ENCODE peak calls at places on chromosomes 2 and 18, in four cellular contexts. Y is effector memory CD4-positive, alpha-beta T cell; M is OCI-LY7; H is left ventricle myocardium inferior. G is an unnamed sample.

GRCh38 chr2:35023545-35023944 is 1332.0 kb upstream of the CRIM1 start:
- DNase-seq in Y (no peak), M (no peak), H (no peak), G (no peak)

GRCh38 chr2:60652822-60653315 is 99.4 kb upstream of the BCL11A start:
- DNase-seq in Y (no peak), M (no peak), H (no peak), G (no peak)

GRCh38 chr2:40403233-40403841 is 48.6 kb downstream of the SLC8A1 start:
- DNase-seq in Y (no peak), M (no peak), H (no peak), G (no peak)

GRCh38 chr2:142112648-142113278 is 18.1 kb downstream of the LRP1B start:
- DNase-seq in Y (no peak), M (no peak), H (no peak), G (no peak)

GRCh38 chr18:62979172-62979571 is 263.8 kb downstream of the PHLPP1 start:
- DNase-seq in Y (no peak), M (no peak), H (no peak), G (no peak)

GRCh38 chr2:96146151-96146880 is 1.1 kb upstream of the DUSP2 start:
- DNase-seq in Y (peak), M (peak), H (peak), G (peak)

GRCh38 chr2:82043867-82044266 is 1739.3 kb upstream of the LRRTM1 start:
- DNase-seq in Y (no peak), M (no peak), H (no peak), G (no peak)

GRCh38 chr2:126885701-126886121 is 13.0 kb upstream of the TEX51 start:
- DNase-seq in Y (no peak), M (no peak), H (peak), G (no peak)

GRCh38 chr2:104026726-104027125 is 827.2 kb upstream of the POU3F3 start:
- DNase-seq in Y (no peak), M (no peak), H (no peak), G (no peak)
- H3K4me3 ChIP-seq in Y (no peak), M (no peak), H (no peak), G (no peak)

DNA sequence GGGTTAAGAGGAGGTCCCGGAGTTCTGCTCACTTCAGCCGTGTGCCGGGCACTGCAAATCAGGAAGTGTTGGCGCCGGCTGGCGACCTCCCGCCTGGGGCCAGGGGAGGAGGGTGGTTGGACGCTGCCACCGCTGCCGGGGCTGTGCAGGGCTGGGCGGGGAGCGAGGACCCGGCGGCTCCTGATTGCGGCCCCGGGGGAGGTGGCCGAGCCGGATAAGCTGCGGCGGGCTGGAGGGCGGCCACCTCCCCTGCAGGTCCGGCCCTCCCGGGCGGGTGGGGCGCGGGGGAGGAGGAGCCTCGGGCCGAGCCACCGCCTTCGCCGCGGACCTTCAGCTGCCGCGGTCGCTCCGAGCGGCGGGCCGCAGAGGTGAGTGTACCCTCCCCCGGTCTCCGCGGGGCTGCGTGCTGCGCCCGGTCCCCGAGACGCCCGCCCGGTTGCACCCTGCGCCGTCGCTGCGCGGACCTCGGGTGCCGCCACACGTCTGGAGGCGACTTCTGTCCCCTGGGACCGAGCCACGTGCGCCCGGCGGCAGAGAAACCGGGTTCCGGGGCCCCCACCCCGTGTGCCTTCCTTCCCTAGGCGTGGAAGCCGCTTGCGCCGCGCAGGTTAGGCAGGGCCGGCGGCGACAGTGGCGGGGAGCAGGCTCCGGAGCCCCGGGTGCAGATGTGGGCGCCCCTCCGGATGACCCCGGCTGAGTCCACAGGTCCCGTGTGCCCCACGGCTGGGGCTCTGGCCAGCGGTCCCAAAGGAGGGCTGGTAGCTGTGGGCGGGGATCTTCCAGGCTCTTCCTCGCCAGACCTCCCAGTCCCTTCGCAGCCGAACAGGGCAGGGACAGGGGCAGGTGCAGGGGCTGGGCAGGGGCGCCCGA is at the start of gene STEAP3:
- DNase-seq in Y (no peak), M (no peak), H (peak), G (no peak)
- H3K27ac ChIP-seq in Y (no peak), M (no peak), H (peak), G (no peak)

DNA sequence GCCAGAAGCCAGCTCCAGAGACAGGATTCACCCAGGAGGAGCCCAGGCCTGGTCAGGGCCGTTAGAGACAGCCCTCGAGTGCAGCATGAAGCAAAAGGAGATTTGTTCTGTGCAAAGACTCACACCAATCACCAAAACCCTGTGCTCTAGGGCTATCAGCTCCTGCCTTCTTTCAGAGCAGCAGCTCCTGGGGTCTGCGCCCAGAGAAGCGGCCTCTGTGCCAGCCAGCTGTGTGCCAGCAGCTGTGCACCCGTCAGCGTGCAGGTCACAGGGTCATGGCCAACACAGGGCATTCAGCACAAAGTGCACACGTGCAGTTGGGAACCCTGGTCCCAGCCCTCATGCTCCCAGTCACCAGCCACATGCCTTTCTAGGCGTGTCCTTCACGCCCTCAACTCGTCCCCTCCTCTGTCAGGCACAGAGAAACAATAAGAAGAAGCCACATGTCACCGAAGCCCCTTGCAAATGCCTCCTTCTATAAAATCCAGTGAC is 49.3 kb downstream of the ZNF516 start:
- DNase-seq in Y (no peak), M (no peak), H (no peak), G (no peak)
- H3K4me3 ChIP-seq in Y (no peak), M (no peak), H (no peak), G (no peak)

GRCh38 chr2:219645631-219646527 is 18.4 kb downstream of the SLC4A3 start:
- DNase-seq in Y (no peak), M (no peak), H (no peak), G (no peak)
- H3K27ac ChIP-seq in Y (no peak), M (no peak), H (peak), G (no peak)

DNA sequence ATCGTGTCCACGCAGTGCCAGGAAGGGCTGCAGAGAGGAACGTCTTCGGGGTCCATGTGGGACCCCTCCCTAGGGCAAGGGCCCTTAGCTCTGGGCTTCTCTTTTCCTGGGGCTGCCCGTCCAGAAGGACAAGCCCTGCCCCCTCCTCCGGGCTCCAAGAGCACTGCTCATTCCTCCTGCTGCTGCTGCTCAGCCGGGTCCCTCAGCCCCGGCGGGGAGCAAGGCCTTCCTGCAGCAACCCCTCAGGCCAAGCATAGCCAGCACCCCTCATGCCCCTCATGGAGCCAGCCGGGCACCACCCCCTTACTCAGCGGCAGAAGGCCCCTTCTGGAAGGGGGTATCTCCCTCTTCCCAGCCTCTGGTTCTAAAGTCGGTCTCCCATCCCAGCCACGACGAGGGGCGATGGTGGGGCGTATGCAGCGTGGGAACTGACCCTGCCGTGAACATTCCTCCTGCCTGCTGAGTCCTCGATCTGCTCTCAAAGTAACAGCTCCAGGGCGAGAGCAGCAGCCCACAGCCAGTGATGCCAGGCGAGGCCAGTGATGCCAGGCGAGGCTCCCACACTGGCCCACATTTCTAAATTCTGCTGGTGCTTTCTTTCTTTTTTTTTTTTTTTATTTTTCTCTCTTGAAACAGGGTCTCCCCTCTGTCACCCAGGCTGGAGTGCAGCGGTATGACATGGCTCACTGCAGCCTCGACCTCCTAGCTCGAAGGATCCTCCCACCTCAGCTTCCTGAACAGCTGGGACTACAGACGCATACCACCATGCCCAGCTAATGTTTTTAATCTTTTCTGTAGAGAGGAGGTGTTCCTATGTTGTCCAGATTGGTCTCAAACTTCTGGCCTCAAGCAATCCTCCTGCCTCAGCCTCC is 99.7 kb downstream of the HDAC4 start:
- DNase-seq in Y (no peak), M (no peak), H (peak), G (no peak)
- H3K4me3 ChIP-seq in Y (no peak), M (no peak), H (peak), G (no peak)

GRCh38 chr2:10007440-10007839 is 35.9 kb upstream of the KLF11 start:
- DNase-seq in Y (no peak), M (no peak), H (no peak), G (no peak)

GRCh38 chr2:10004836-10005235 is 38.5 kb upstream of the KLF11 start:
- DNase-seq in Y (no peak), M (no peak), H (no peak), G (no peak)

GRCh38 chr2:10005461-10005860 is 37.9 kb upstream of the KLF11 start:
- DNase-seq in Y (no peak), M (no peak), H (no peak), G (no peak)

GRCh38 chr2:10007921-10008808 is 35.2 kb upstream of the KLF11 start:
- DNase-seq in Y (no peak), M (no peak), H (no peak), G (no peak)

DNA sequence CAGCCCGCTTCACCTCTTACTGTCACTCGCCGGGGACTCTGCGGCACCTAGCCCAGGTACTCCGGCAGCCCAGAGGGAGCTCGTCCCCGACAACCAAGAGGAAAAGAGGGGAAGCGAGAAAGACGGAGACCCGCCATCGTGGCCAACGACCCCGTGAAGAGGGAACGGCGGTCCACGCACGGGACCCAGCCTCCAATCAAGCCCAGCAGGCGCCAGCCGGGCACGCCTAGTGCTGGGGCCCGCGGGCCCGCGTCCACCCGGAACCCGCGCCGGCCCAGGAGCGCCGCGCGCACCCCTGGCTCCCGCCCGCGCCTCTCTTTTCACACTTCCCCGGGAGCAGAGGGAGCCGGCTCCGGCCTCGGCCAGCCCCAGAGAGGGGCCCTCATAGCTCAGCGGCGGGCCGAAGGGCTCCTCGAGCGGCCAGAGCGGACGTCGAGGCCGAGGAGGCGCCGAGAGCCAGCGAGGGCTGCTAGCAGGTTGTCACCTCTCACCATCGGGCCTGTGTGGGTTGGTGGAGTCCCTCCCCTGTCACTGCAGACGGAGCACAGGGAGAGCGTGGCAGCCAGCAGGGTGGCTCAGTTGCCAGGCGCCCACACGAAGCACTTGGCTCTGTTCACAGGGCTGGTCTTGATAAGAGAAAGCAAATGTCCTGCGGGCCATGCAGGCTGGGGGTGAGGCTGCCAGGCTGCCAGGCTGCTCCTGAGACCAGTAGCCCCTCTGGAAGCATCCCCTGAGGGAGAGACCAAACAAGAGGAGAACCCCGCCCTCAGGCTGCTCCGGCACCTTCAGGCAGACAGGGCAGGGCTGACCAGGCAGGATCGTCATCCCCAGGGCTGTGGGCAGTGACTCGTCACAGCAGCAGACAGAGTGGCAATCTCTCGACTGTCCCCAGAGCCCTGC is 36.9 kb upstream of the KLF11 start:
- DNase-seq in Y (no peak), M (no peak), H (peak), G (no peak)
- H3K27ac ChIP-seq in Y (no peak), M (no peak), H (peak), G (no peak)